ENCODE peak calls at places on chromosomes 13 and 19, in five cellular contexts. One of them, this sample, is unnamed. For H3K9me3, the result is how much of the 10 kb centered on the place peaks cover.

GRCh38 chr19:45159204-45159970 is 1.4 kb downstream of the NKPD1 start:
- DNase-seq in thoracic aorta: no peak
- DNase-seq in heart right ventricle: no peak
- DNase-seq in adrenal gland: no peak
- DNase-seq in neural progenitor cell: no peak
- DNase-seq in this sample: no peak

GRCh38 chr13:100473087-100473486 is 115.5 kb downstream of the GGACT start:
- DNase-seq in thoracic aorta: no peak
- DNase-seq in heart right ventricle: no peak
- DNase-seq in adrenal gland: no peak
- DNase-seq in neural progenitor cell: peak
- DNase-seq in this sample: no peak

GRCh38 chr13:94280357-94280756 is 199.1 kb downstream of the DCT start:
- DNase-seq in thoracic aorta: no peak
- DNase-seq in heart right ventricle: no peak
- DNase-seq in adrenal gland: no peak
- DNase-seq in neural progenitor cell: no peak
- DNase-seq in this sample: no peak

GRCh38 chr13:105030851-105031250 is 1504.6 kb downstream of the EFNB2 start:
- DNase-seq in thoracic aorta: no peak
- DNase-seq in heart right ventricle: no peak
- DNase-seq in adrenal gland: no peak
- DNase-seq in neural progenitor cell: no peak
- DNase-seq in this sample: no peak

GRCh38 chr19:14146789-14147216 is 10.4 kb upstream of the ASF1B start:
- DNase-seq in thoracic aorta: no peak
- DNase-seq in heart right ventricle: no peak
- DNase-seq in adrenal gland: no peak
- DNase-seq in neural progenitor cell: no peak
- DNase-seq in this sample: no peak

GRCh38 chr13:107025991-107026390 is 458.1 kb upstream of the ARGLU1 start:
- DNase-seq in thoracic aorta: peak
- DNase-seq in heart right ventricle: peak
- DNase-seq in adrenal gland: no peak
- DNase-seq in neural progenitor cell: no peak
- DNase-seq in this sample: no peak

GRCh38 chr13:45384474-45385174 is 33.5 kb downstream of the SLC25A30 start:
- DNase-seq in thoracic aorta: no peak
- DNase-seq in heart right ventricle: no peak
- DNase-seq in adrenal gland: no peak
- DNase-seq in neural progenitor cell: no peak
- DNase-seq in this sample: no peak

GRCh38 chr19:29287061-29287460 is 74.1 kb upstream of the UQCRFS1 start:
- DNase-seq in thoracic aorta: no peak
- DNase-seq in heart right ventricle: no peak
- DNase-seq in adrenal gland: no peak
- DNase-seq in neural progenitor cell: no peak
- DNase-seq in this sample: no peak

GRCh38 chr19:22608441-22608840 is 25.7 kb upstream of the ZNF492 start:
- DNase-seq in thoracic aorta: no peak
- DNase-seq in heart right ventricle: no peak
- DNase-seq in adrenal gland: no peak
- DNase-seq in neural progenitor cell: no peak
- DNase-seq in this sample: no peak
- H3K9me3 ChIP-seq in thoracic aorta: under half
- H3K9me3 ChIP-seq in heart right ventricle: under half
- H3K9me3 ChIP-seq in adrenal gland: under half
- H3K9me3 ChIP-seq in neural progenitor cell: under half
- H3K9me3 ChIP-seq in this sample: under half

GRCh38 chr19:22428299-22428913 is 6.3 kb upstream of the ZNF98 start:
- DNase-seq in thoracic aorta: no peak
- DNase-seq in heart right ventricle: no peak
- DNase-seq in adrenal gland: no peak
- DNase-seq in neural progenitor cell: no peak
- DNase-seq in this sample: no peak
- H3K9me3 ChIP-seq in thoracic aorta: under half
- H3K9me3 ChIP-seq in heart right ventricle: half or more
- H3K9me3 ChIP-seq in adrenal gland: under half
- H3K9me3 ChIP-seq in neural progenitor cell: under half
- H3K9me3 ChIP-seq in this sample: under half

GRCh38 chr19:34757441-34757840 is 15.6 kb downstream of the ZNF599 start:
- DNase-seq in thoracic aorta: no peak
- DNase-seq in heart right ventricle: no peak
- DNase-seq in adrenal gland: no peak
- DNase-seq in neural progenitor cell: no peak
- DNase-seq in this sample: no peak
- H3K9me3 ChIP-seq in thoracic aorta: half or more
- H3K9me3 ChIP-seq in heart right ventricle: half or more
- H3K9me3 ChIP-seq in adrenal gland: half or more
- H3K9me3 ChIP-seq in neural progenitor cell: under half
- H3K9me3 ChIP-seq in this sample: under half

GRCh38 chr13:103795892-103796478 is 729.8 kb upstream of the SLC10A2 start:
- DNase-seq in thoracic aorta: no peak
- DNase-seq in heart right ventricle: no peak
- DNase-seq in adrenal gland: no peak
- DNase-seq in neural progenitor cell: no peak
- DNase-seq in this sample: no peak

GRCh38 chr13:103799028-103799427 is 732.8 kb upstream of the SLC10A2 start:
- DNase-seq in thoracic aorta: no peak
- DNase-seq in heart right ventricle: no peak
- DNase-seq in adrenal gland: no peak
- DNase-seq in neural progenitor cell: no peak
- DNase-seq in this sample: no peak

DNA sequence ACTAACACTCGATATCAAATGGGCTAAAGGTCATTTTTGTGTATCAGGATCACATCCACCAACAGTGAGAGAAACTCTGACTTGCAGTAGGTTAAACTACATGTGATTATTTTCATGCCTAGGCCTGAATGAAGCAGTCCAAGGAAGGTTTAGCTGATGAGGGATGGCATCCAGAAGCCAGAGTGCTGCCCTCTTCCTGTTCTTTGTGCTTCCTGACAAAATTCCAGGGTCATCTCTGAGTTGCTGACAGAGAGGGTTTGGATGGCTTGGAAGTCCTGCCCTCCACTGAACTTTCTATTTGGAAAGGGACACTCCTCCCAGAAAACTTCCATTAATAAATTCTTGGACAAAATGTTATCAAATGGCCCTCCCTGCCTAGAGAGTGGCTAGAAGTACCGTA is 728.3 kb upstream of the SLC10A2 start:
- DNase-seq in thoracic aorta: no peak
- DNase-seq in heart right ventricle: no peak
- DNase-seq in adrenal gland: no peak
- DNase-seq in neural progenitor cell: peak
- DNase-seq in this sample: no peak
- H3K9me3 ChIP-seq in thoracic aorta: under half
- H3K9me3 ChIP-seq in heart right ventricle: under half
- H3K9me3 ChIP-seq in adrenal gland: under half
- H3K9me3 ChIP-seq in neural progenitor cell: under half
- H3K9me3 ChIP-seq in this sample: under half

DNA sequence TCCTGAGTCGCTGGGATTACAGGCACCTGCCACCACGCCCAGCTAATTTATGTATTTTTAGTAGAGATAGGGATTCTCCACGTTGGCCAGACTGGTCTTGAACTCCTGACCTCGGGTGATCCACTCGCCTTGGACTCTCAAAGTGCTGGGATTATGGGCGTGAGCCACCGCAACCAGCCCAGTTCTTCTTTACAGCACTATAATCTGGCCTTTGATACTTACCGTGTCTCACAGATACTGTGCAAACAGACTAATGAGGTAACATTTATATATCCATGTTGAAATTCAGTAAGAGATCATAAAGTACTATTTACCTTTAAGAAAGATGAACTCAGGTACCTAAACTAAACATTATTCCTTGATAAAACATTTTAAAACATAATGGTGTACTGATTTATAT is 121.8 kb upstream of the PRR20A start:
- DNase-seq in thoracic aorta: no peak
- DNase-seq in heart right ventricle: no peak
- DNase-seq in adrenal gland: no peak
- DNase-seq in neural progenitor cell: no peak
- DNase-seq in this sample: no peak
- H3K9me3 ChIP-seq in thoracic aorta: under half
- H3K9me3 ChIP-seq in heart right ventricle: under half
- H3K9me3 ChIP-seq in adrenal gland: under half
- H3K9me3 ChIP-seq in neural progenitor cell: under half
- H3K9me3 ChIP-seq in this sample: under half

GRCh38 chr19:53055117-53055516 is 10.6 kb downstream of the ERVV-2 start:
- DNase-seq in thoracic aorta: no peak
- DNase-seq in heart right ventricle: no peak
- DNase-seq in adrenal gland: no peak
- DNase-seq in neural progenitor cell: no peak
- DNase-seq in this sample: no peak

DNA sequence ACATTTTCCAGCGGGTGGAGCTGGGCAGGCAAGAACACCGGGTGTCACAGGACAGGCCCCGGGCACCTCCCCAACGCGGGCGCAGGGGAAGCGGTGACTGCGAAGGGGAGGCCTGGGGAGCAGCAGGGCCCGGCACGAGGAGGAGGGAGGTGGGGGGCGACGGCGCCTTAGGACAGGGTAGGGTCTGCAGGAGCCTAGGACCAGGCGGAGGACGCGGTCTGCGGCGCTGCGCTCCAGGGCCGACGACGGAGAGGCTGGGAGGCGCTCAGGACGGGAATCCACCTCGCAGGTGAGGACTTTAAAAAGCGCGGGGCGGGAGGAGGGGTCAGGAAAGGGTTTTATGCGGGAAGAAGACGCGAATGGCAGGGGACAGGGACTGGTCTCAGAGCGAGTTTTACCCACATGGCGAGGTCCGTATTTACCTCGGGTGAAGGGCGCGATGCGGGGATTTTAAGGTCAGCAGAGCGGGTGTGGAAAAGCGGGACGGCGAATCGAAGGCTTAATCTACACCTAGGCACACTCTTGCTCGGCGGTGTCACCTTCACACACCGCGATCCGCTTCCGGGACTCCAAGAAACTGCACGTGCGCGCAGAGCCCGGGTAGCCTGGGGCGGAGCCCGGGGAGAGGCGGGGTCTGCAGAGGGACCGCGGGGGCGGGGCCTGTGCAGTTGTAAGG is 13.5 kb downstream of the ERVV-2 start:
- DNase-seq in thoracic aorta: no peak
- DNase-seq in heart right ventricle: peak
- DNase-seq in adrenal gland: no peak
- DNase-seq in neural progenitor cell: peak
- DNase-seq in this sample: no peak
- H3K9me3 ChIP-seq in thoracic aorta: half or more
- H3K9me3 ChIP-seq in heart right ventricle: half or more
- H3K9me3 ChIP-seq in adrenal gland: under half
- H3K9me3 ChIP-seq in neural progenitor cell: under half
- H3K9me3 ChIP-seq in this sample: under half

GRCh38 chr13:28817204-28817603 is 2.9 kb upstream of the MTUS2 start:
- DNase-seq in thoracic aorta: no peak
- DNase-seq in heart right ventricle: no peak
- DNase-seq in adrenal gland: no peak
- DNase-seq in neural progenitor cell: peak
- DNase-seq in this sample: no peak
- H3K9me3 ChIP-seq in thoracic aorta: under half
- H3K9me3 ChIP-seq in heart right ventricle: under half
- H3K9me3 ChIP-seq in adrenal gland: under half
- H3K9me3 ChIP-seq in neural progenitor cell: under half
- H3K9me3 ChIP-seq in this sample: under half

GRCh38 chr19:57559404-57560025 is at the start of gene ZNF550:
- DNase-seq in thoracic aorta: peak
- DNase-seq in heart right ventricle: peak
- DNase-seq in adrenal gland: peak
- DNase-seq in neural progenitor cell: peak
- DNase-seq in this sample: peak

GRCh38 chr19:57559008-57559403 is 657 bp downstream of the ZNF550 start:
- DNase-seq in thoracic aorta: no peak
- DNase-seq in heart right ventricle: peak
- DNase-seq in adrenal gland: peak
- DNase-seq in neural progenitor cell: peak
- DNase-seq in this sample: no peak

GRCh38 chr19:57563547-57563946 is 3.9 kb upstream of the ZNF550 start:
- DNase-seq in thoracic aorta: no peak
- DNase-seq in heart right ventricle: no peak
- DNase-seq in adrenal gland: no peak
- DNase-seq in neural progenitor cell: no peak
- DNase-seq in this sample: no peak

GRCh38 chr19:57558525-57558924 is 1.1 kb downstream of the ZNF550 start:
- DNase-seq in thoracic aorta: no peak
- DNase-seq in heart right ventricle: no peak
- DNase-seq in adrenal gland: no peak
- DNase-seq in neural progenitor cell: no peak
- DNase-seq in this sample: no peak

GRCh38 chr19:57560049-57560491 is 407 bp upstream of the ZNF550 start:
- DNase-seq in thoracic aorta: no peak
- DNase-seq in heart right ventricle: peak
- DNase-seq in adrenal gland: peak
- DNase-seq in neural progenitor cell: no peak
- DNase-seq in this sample: no peak
- H3K9me3 ChIP-seq in thoracic aorta: under half
- H3K9me3 ChIP-seq in heart right ventricle: under half
- H3K9me3 ChIP-seq in adrenal gland: under half
- H3K9me3 ChIP-seq in neural progenitor cell: under half
- H3K9me3 ChIP-seq in this sample: under half

GRCh38 chr19:31121501-31121900 is 227.7 kb downstream of the TSHZ3 start:
- DNase-seq in thoracic aorta: no peak
- DNase-seq in heart right ventricle: no peak
- DNase-seq in adrenal gland: no peak
- DNase-seq in neural progenitor cell: no peak
- DNase-seq in this sample: no peak

GRCh38 chr19:31128291-31128690 is 220.9 kb downstream of the TSHZ3 start:
- DNase-seq in thoracic aorta: no peak
- DNase-seq in heart right ventricle: no peak
- DNase-seq in adrenal gland: no peak
- DNase-seq in neural progenitor cell: no peak
- DNase-seq in this sample: no peak

GRCh38 chr19:31127132-31127967 is 221.9 kb downstream of the TSHZ3 start:
- DNase-seq in thoracic aorta: no peak
- DNase-seq in heart right ventricle: no peak
- DNase-seq in adrenal gland: no peak
- DNase-seq in neural progenitor cell: no peak
- DNase-seq in this sample: no peak

GRCh38 chr19:31125071-31125470 is 224.2 kb downstream of the TSHZ3 start:
- DNase-seq in thoracic aorta: no peak
- DNase-seq in heart right ventricle: no peak
- DNase-seq in adrenal gland: no peak
- DNase-seq in neural progenitor cell: no peak
- DNase-seq in this sample: no peak

GRCh38 chr19:31126236-31126635 is 223.0 kb downstream of the TSHZ3 start:
- DNase-seq in thoracic aorta: no peak
- DNase-seq in heart right ventricle: no peak
- DNase-seq in adrenal gland: no peak
- DNase-seq in neural progenitor cell: no peak
- DNase-seq in this sample: no peak
- H3K9me3 ChIP-seq in thoracic aorta: under half
- H3K9me3 ChIP-seq in heart right ventricle: under half
- H3K9me3 ChIP-seq in adrenal gland: under half
- H3K9me3 ChIP-seq in neural progenitor cell: under half
- H3K9me3 ChIP-seq in this sample: under half